ENCODE peak calls at places on chromosomes 7 and 10, in seven cellular contexts. U, E, Y, F, L, J and N are unnamed samples.

GRCh38 chr10:121927841-121928527 is at the start of gene ATE1:
- DNase-seq in U (peak), E (peak), Y (peak), L (peak), F (peak), J (peak), N (peak)

GRCh38 chr10:92822964-92823363 is 25.4 kb upstream of the EXOC6 start:
- DNase-seq in F (no peak), L (no peak), E (no peak), U (no peak), Y (no peak), J (peak), N (no peak)

GRCh38 chr10:11863353-11864105 is 40.4 kb downstream of the PROSER2 start:
- DNase-seq in U (no peak), Y (no peak), J (no peak), F (no peak), L (no peak), E (no peak), N (no peak)

GRCh38 chr10:96667401-96667800 is 52.9 kb downstream of the PIK3AP1 start:
- DNase-seq in J (no peak), Y (no peak), F (no peak), E (no peak), U (no peak), L (peak), N (no peak)

GRCh38 chr10:109773818-109774440 is 149.4 kb downstream of the XPNPEP1 start:
- DNase-seq in Y (no peak), E (no peak), L (peak), U (no peak), F (peak), J (peak), N (peak)

GRCh38 chr7:226281-226882 is 34.0 kb downstream of the FAM20C start:
- DNase-seq in U (no peak), Y (no peak), L (no peak), E (no peak), F (no peak), J (peak), N (no peak)

GRCh38 chr7:48101880-48102448 is 12.9 kb downstream of the UPP1 start:
- DNase-seq in E (no peak), Y (no peak), U (no peak), F (peak), J (no peak), L (no peak), N (no peak)

GRCh38 chr10:3272300-3272699 is 99.7 kb upstream of the PITRM1 start:
- DNase-seq in L (no peak), U (no peak), E (no peak), Y (no peak), J (no peak), F (no peak), N (no peak)

GRCh38 chr7:111873963-111874693 is 311.8 kb upstream of the IMMP2L start:
- DNase-seq in F (peak), L (no peak), J (no peak), E (no peak), Y (no peak), U (no peak), N (no peak)

GRCh38 chr7:106681815-106682495 is 21.0 kb upstream of the CCDC71L start:
- DNase-seq in E (no peak), F (no peak), J (peak), L (no peak), U (no peak), Y (peak), N (peak)

GRCh38 chr10:409403-410040 is 274.3 kb downstream of the ZMYND11 start:
- DNase-seq in E (no peak), U (no peak), F (no peak), Y (no peak), L (no peak), J (no peak), N (no peak)

GRCh38 chr10:122290833-122291532 is 19.9 kb downstream of the BTBD16 start:
- DNase-seq in Y (no peak), F (no peak), J (no peak), U (no peak), E (no peak), L (no peak), N (no peak)

GRCh38 chr10:124301736-124302135 is 117.0 kb downstream of the OAT start:
- DNase-seq in Y (no peak), F (no peak), E (no peak), U (no peak), J (no peak), L (no peak), N (no peak)

GRCh38 chr7:36670585-36671431 is 53.5 kb downstream of the AOAH start:
- DNase-seq in E (peak), Y (peak), U (no peak), F (peak), L (peak), J (peak), N (peak)

GRCh38 chr10:23096814-23097549 is 1.6 kb downstream of the MSRB2 start:
- DNase-seq in L (no peak), Y (peak), J (no peak), E (no peak), F (no peak), U (no peak), N (no peak)

GRCh38 chr7:48643420-48644013 is 280.8 kb upstream of the CDC14C start:
- DNase-seq in U (no peak), Y (no peak), F (no peak), E (no peak), L (no peak), J (peak), N (no peak)

GRCh38 chr7:55532150-55532917 is 40.0 kb downstream of the VOPP1 start:
- DNase-seq in Y (no peak), F (no peak), U (no peak), J (peak), L (no peak), E (no peak), N (no peak)

GRCh38 chr7:98995111-98995510 is 116.8 kb downstream of the TRRAP start:
- DNase-seq in E (no peak), F (no peak), L (no peak), Y (no peak), J (no peak), U (no peak), N (no peak)